ENCODE peak calls at places on chromosomes 11 and 22, in five cellular contexts. One of them, this sample, is unnamed.

GRCh38 chr22:49156662-49157285 is 670.9 kb downstream of the BRD1 start:
- DNase-seq in testis: no peak
- DNase-seq in CD8-positive, alpha-beta T cell: no peak
- DNase-seq in cardiac muscle cell: no peak
- DNase-seq in A549: no peak
- DNase-seq in this sample: peak

GRCh38 chr22:42069801-42070516 is 653 bp downstream of the NAGA start:
- DNase-seq in A549: no peak
- DNase-seq in testis: peak
- DNase-seq in CD8-positive, alpha-beta T cell: no peak
- DNase-seq in cardiac muscle cell: no peak
- DNase-seq in this sample: no peak

GRCh38 chr22:41621911-41622179 is 750 bp downstream of the XRCC6 start:
- DNase-seq in A549: no peak
- DNase-seq in testis: no peak
- DNase-seq in cardiac muscle cell: no peak
- DNase-seq in CD8-positive, alpha-beta T cell: no peak
- DNase-seq in this sample: no peak

GRCh38 chr11:80944758-80945157 is 1503.9 kb upstream of the TENM4 start:
- DNase-seq in cardiac muscle cell: no peak
- DNase-seq in testis: no peak
- DNase-seq in CD8-positive, alpha-beta T cell: no peak
- DNase-seq in A549: no peak
- DNase-seq in this sample: no peak

GRCh38 chr22:23149743-23150238 is 4.5 kb downstream of the RAB36 start:
- DNase-seq in cardiac muscle cell: no peak
- DNase-seq in CD8-positive, alpha-beta T cell: no peak
- DNase-seq in A549: no peak
- DNase-seq in testis: no peak
- DNase-seq in this sample: peak

GRCh38 chr11:72114570-72114969 is 2.1 kb upstream of the ANAPC15 start:
- DNase-seq in testis: no peak
- DNase-seq in CD8-positive, alpha-beta T cell: no peak
- DNase-seq in A549: no peak
- DNase-seq in cardiac muscle cell: no peak
- DNase-seq in this sample: no peak

GRCh38 chr11:95156916-95157568 is 67.4 kb downstream of the ENDOD1 start:
- DNase-seq in cardiac muscle cell: no peak
- DNase-seq in A549: no peak
- DNase-seq in testis: peak
- DNase-seq in CD8-positive, alpha-beta T cell: no peak
- DNase-seq in this sample: no peak

GRCh38 chr11:1153951-1154487 is 3.7 kb upstream of the MUC5AC start:
- DNase-seq in A549: peak
- DNase-seq in cardiac muscle cell: no peak
- DNase-seq in testis: peak
- DNase-seq in CD8-positive, alpha-beta T cell: no peak
- DNase-seq in this sample: no peak

GRCh38 chr11:104918113-104918824 is 20.0 kb upstream of the CASP12 start:
- DNase-seq in CD8-positive, alpha-beta T cell: no peak
- DNase-seq in cardiac muscle cell: no peak
- DNase-seq in testis: no peak
- DNase-seq in A549: no peak
- DNase-seq in this sample: no peak

GRCh38 chr11:7579226-7579825 is 65.5 kb downstream of the PPFIBP2 start:
- DNase-seq in CD8-positive, alpha-beta T cell: no peak
- DNase-seq in testis: no peak
- DNase-seq in cardiac muscle cell: no peak
- DNase-seq in A549: no peak
- DNase-seq in this sample: no peak

GRCh38 chr11:65593518-65594414 is 1.8 kb downstream of the KCNK7 start:
- DNase-seq in testis: peak
- DNase-seq in cardiac muscle cell: peak
- DNase-seq in CD8-positive, alpha-beta T cell: peak
- DNase-seq in A549: no peak
- DNase-seq in this sample: peak

GRCh38 chr22:50267591-50268390 is 2.4 kb downstream of the MAPK11 start:
- DNase-seq in A549: peak
- DNase-seq in cardiac muscle cell: peak
- DNase-seq in CD8-positive, alpha-beta T cell: no peak
- DNase-seq in testis: peak
- DNase-seq in this sample: no peak

GRCh38 chr22:19970031-19970478 is 28.4 kb upstream of the TXNRD2 start:
- DNase-seq in A549: no peak
- DNase-seq in testis: no peak
- DNase-seq in CD8-positive, alpha-beta T cell: no peak
- DNase-seq in cardiac muscle cell: no peak
- DNase-seq in this sample: no peak

GRCh38 chr22:41576877-41577276 is 12.8 kb downstream of the PMM1 start:
- DNase-seq in CD8-positive, alpha-beta T cell: no peak
- DNase-seq in testis: peak
- DNase-seq in A549: peak
- DNase-seq in cardiac muscle cell: peak
- DNase-seq in this sample: peak

GRCh38 chr11:22431074-22431473 is 92.9 kb downstream of the SLC17A6 start:
- DNase-seq in testis: no peak
- DNase-seq in CD8-positive, alpha-beta T cell: no peak
- DNase-seq in A549: no peak
- DNase-seq in cardiac muscle cell: no peak
- DNase-seq in this sample: no peak
- TF ChIP-seq CTCF in testis: no peak
- TF ChIP-seq CTCF in CD8-positive, alpha-beta T cell: no peak
- TF ChIP-seq CTCF in A549: no peak
- TF ChIP-seq CTCF in cardiac muscle cell: no peak
- TF ChIP-seq CTCF in this sample: no peak

GRCh38 chr11:3867209-3868071 is 12.0 kb downstream of the STIM1 start:
- DNase-seq in CD8-positive, alpha-beta T cell: no peak
- DNase-seq in A549: no peak
- DNase-seq in testis: peak
- DNase-seq in cardiac muscle cell: peak
- DNase-seq in this sample: no peak

GRCh38 chr11:3861698-3862097 is 6.2 kb downstream of the STIM1 start:
- DNase-seq in A549: no peak
- DNase-seq in CD8-positive, alpha-beta T cell: no peak
- DNase-seq in testis: no peak
- DNase-seq in cardiac muscle cell: no peak
- DNase-seq in this sample: no peak

GRCh38 chr11:3866206-3866605 is 10.7 kb downstream of the STIM1 start:
- DNase-seq in testis: no peak
- DNase-seq in A549: no peak
- DNase-seq in CD8-positive, alpha-beta T cell: no peak
- DNase-seq in cardiac muscle cell: peak
- DNase-seq in this sample: no peak

GRCh38 chr11:3866836-3867208 is 11.4 kb downstream of the STIM1 start:
- DNase-seq in A549: no peak
- DNase-seq in CD8-positive, alpha-beta T cell: no peak
- DNase-seq in testis: no peak
- DNase-seq in cardiac muscle cell: no peak
- DNase-seq in this sample: no peak

GRCh38 chr11:3865388-3866193 is 10.1 kb downstream of the STIM1 start:
- DNase-seq in cardiac muscle cell: peak
- DNase-seq in A549: no peak
- DNase-seq in CD8-positive, alpha-beta T cell: no peak
- DNase-seq in testis: no peak
- DNase-seq in this sample: no peak
- H3K4me3 ChIP-seq in cardiac muscle cell: no peak
- H3K4me3 ChIP-seq in A549: no peak
- H3K4me3 ChIP-seq in CD8-positive, alpha-beta T cell: peak
- H3K4me3 ChIP-seq in testis: no peak
- H3K4me3 ChIP-seq in this sample: no peak

DNA sequence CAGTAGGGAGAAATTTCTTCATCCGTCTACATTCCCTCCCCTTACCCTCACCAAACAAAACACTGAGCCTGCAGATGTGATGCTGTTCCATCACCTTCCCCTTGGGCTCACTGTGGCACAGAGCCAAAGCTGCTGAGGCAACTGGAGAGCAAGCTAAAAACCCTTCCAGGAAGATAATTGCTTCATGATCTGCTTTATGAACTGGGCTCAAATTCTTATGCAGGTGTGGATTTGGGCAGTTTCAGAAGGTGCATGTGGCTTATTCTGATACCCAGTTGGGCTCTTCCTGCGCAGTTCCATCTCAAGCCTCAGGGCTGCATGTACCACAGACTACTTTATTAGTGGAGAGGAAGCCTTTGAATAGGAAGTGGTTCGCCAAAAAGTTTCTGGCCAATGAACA is 58.3 kb downstream of the AAMDC start:
- DNase-seq in CD8-positive, alpha-beta T cell: no peak
- DNase-seq in A549: no peak
- DNase-seq in testis: peak
- DNase-seq in cardiac muscle cell: no peak
- DNase-seq in this sample: no peak
- TF ChIP-seq CTCF in CD8-positive, alpha-beta T cell: no peak
- TF ChIP-seq CTCF in A549: no peak
- TF ChIP-seq CTCF in testis: no peak
- TF ChIP-seq CTCF in cardiac muscle cell: no peak
- TF ChIP-seq CTCF in this sample: peak

DNA sequence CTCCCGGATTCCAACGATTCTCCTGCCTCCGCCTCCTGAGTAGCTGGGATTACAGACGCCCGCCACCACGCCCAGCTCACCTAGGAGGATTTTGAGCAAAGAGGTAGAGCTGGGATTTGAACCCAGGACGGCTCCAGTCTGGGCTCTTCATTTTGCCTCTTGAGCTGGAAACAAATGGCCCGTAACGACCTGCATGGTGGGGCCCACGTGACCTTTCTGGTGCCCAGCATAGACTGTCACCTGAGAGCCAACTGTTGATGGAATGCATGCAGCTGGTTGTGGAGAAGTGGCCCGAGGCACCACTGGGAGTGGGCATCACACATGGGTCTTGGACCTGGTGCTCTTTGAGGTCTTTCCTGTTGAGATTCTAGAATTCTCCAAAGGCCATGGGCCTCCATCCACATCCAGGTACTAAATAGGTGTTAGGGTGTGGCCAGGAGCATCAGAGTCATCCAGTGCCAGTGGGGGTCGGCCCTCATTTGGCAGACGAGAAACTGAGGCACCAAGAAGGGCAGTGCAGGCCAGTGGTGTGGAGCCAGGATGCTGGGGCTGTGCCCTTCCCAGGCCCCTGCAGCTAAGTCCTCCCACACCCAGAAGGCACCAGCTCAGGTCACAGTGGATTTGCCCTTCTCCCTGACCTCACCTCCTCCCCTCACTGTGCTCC is 3.9 kb downstream of the ATF4 start:
- DNase-seq in cardiac muscle cell: no peak
- DNase-seq in testis: no peak
- DNase-seq in A549: no peak
- DNase-seq in CD8-positive, alpha-beta T cell: no peak
- DNase-seq in this sample: peak
- H3K4me3 ChIP-seq in cardiac muscle cell: no peak
- H3K4me3 ChIP-seq in testis: no peak
- H3K4me3 ChIP-seq in A549: no peak
- H3K4me3 ChIP-seq in CD8-positive, alpha-beta T cell: no peak
- H3K4me3 ChIP-seq in this sample: no peak

GRCh38 chr11:130671801-130672700 is 223.6 kb downstream of the ADAMTS15 start:
- DNase-seq in A549: peak
- DNase-seq in testis: peak
- DNase-seq in cardiac muscle cell: peak
- DNase-seq in CD8-positive, alpha-beta T cell: no peak
- DNase-seq in this sample: no peak

GRCh38 chr11:130668751-130669150 is 220.3 kb downstream of the ADAMTS15 start:
- DNase-seq in CD8-positive, alpha-beta T cell: no peak
- DNase-seq in cardiac muscle cell: no peak
- DNase-seq in testis: no peak
- DNase-seq in A549: no peak
- DNase-seq in this sample: no peak

GRCh38 chr11:130670200-130670599 is 221.8 kb downstream of the ADAMTS15 start:
- DNase-seq in A549: no peak
- DNase-seq in testis: no peak
- DNase-seq in cardiac muscle cell: no peak
- DNase-seq in CD8-positive, alpha-beta T cell: no peak
- DNase-seq in this sample: no peak

DNA sequence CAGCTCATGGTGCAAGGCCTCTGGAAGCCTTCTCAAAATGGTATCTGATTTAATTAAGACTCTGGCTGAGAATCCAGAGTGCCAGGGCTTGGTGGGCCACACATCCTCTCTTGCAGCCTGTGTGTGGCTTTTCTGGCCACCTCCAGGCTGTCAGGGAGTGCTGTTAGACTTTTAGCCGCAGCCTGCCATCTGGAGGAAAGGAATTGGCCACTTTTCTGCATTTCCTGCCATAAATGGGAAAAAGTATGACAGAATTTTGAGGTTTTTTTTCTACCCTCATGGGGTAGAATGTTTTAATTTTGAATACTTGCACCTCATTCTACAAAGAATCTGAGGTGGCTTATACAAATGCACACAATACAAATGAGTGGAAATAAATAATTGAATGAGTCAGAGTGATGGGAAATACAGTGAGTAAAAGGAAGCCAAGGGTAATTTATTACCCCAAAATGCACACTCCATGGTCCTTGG is 218.4 kb downstream of the ADAMTS15 start:
- DNase-seq in A549: no peak
- DNase-seq in cardiac muscle cell: no peak
- DNase-seq in testis: no peak
- DNase-seq in CD8-positive, alpha-beta T cell: no peak
- DNase-seq in this sample: no peak
- TF ChIP-seq CTCF in A549: no peak
- TF ChIP-seq CTCF in cardiac muscle cell: peak
- TF ChIP-seq CTCF in testis: no peak
- TF ChIP-seq CTCF in CD8-positive, alpha-beta T cell: no peak
- TF ChIP-seq CTCF in this sample: no peak

DNA sequence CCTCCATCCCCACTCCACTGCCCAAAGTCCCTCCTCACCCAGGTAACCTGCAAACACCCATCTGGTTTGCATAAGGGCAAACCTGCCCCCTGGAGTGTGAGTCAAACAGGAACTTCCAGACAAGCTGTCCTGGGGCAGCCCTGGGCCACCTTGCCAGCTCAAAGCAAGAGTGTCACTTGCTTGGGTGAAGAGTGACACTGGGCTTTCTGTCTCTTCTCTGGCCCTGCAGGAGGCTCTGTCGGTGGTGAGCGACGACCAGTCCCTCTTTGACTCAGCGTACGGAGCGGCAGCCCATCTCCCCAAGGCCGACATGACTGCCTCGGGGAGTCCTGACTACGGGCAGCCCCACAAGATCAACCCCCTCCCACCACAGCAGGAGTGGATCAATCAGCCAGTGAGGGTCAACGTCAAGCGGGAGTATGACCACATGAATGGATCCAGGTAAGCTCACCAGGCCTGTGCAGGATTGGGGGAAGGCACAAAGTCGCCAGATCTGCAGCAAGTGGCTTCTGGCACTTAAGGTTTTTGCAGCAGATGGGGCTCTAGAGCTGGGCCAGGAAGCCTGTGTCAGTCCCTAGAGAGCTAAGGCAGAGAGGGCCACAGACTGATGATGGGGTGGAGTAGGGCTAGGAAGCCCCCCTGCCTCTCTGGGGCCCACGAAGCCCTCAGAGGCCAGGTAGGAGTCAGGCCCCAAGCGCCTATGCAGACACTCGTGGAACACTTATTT is 64.2 kb downstream of the FLI1 start:
- DNase-seq in CD8-positive, alpha-beta T cell: no peak
- DNase-seq in cardiac muscle cell: no peak
- DNase-seq in testis: no peak
- DNase-seq in A549: no peak
- DNase-seq in this sample: no peak
- H3K4me3 ChIP-seq in CD8-positive, alpha-beta T cell: no peak
- H3K4me3 ChIP-seq in cardiac muscle cell: no peak
- H3K4me3 ChIP-seq in testis: no peak
- H3K4me3 ChIP-seq in A549: no peak
- H3K4me3 ChIP-seq in this sample: no peak

This sample was measured in WERI-Rb-1.